ENCODE peak calls at places on chromosomes 11 and 22, in five cellular contexts. Y is naive thymus-derived CD8-positive, alpha-beta T cell; R is GF-D8; K is IMR-90; Q is CD8-positive, alpha-beta memory T cell. C is an unnamed sample.
A peak's percentile ranks its signal among the peaks of the same experiment; 100 is the strongest.

GRCh38 chr22:47199949-47200272 is 437.5 kb downstream of the TBC1D22A start:
- DNase-seq in R (no peak), K (no peak), Q (no peak), Y (no peak), C (no peak)

GRCh38 chr11:101863361-101863760 is 51.4 kb upstream of the CEP126 start:
- DNase-seq in K (peak; percentile 79), Y (no peak), R (no peak), Q (no peak), C (no peak)

GRCh38 chr11:73162196-73162740 is 20.1 kb upstream of the FCHSD2 start:
- DNase-seq in Q (no peak), K (no peak), R (no peak), Y (no peak), C (no peak)

GRCh38 chr11:96388891-96389603 is 665 bp downstream of the CCDC82 start:
- DNase-seq in K (no peak), Y (no peak), Q (no peak), R (no peak), C (no peak)

GRCh38 chr11:47488111-47488510 is 39.2 kb upstream of the RAPSN start:
- DNase-seq in Y (no peak), K (no peak), R (no peak), Q (no peak), C (no peak)

GRCh38 chr11:122343247-122343646 is 227.2 kb upstream of the BLID start:
- DNase-seq in Q (no peak), R (no peak), Y (no peak), K (no peak), C (no peak)

GRCh38 chr22:31102441-31103081 is 4.8 kb downstream of the SELENOM start:
- DNase-seq in Y (no peak), Q (no peak), K (peak; percentile 98), R (no peak), C (no peak)

GRCh38 chr11:14541180-14541579 is 21.0 kb upstream of the PSMA1 start:
- DNase-seq in K (no peak), Y (no peak), Q (no peak), R (no peak), C (no peak)

GRCh38 chr22:31584804-31585160 is 77.2 kb downstream of the PISD start:
- DNase-seq in Y (no peak), Q (no peak), K (no peak), R (no peak), C (no peak)

GRCh38 chr22:32836286-32836859 is 34.9 kb downstream of the TIMP3 start:
- DNase-seq in K (peak; percentile 22), Y (no peak), Q (no peak), R (no peak), C (no peak)

GRCh38 chr11:95231881-95232605 is 1.0 kb upstream of the SESN3 start:
- DNase-seq in Q (peak; percentile 62), K (no peak), R (no peak), Y (peak; percentile 55), C (peak; percentile 65)

GRCh38 chr11:128739589-128739988 is 45.7 kb downstream of the FLI1 start:
- DNase-seq in R (no peak), K (no peak), Q (no peak), Y (no peak), C (no peak)

GRCh38 chr11:65310215-65310614 is 4.5 kb upstream of the CDC42EP2 start:
- DNase-seq in Q (no peak), K (no peak), R (no peak), Y (no peak), C (no peak)

GRCh38 chr11:120391297-120391696 is 55.1 kb downstream of the ARHGEF12 start:
- DNase-seq in R (no peak), Y (no peak), K (no peak), Q (no peak), C (no peak)

GRCh38 chr11:32571039-32571438 is 12.6 kb upstream of the EIF3M start:
- DNase-seq in K (no peak), R (no peak), Q (no peak), Y (no peak), C (no peak)

GRCh38 chr22:41237707-41238569 is 2.8 kb downstream of the CHADL start:
- DNase-seq in K (peak; percentile 13), Q (peak; percentile 69), R (peak; percentile 48), Y (peak; percentile 87), C (peak; percentile 84)

GRCh38 chr11:124915541-124916369 is 3.3 kb upstream of the HEPN1 start:
- DNase-seq in Q (no peak), Y (no peak), R (no peak), K (peak; percentile 80), C (no peak)

GRCh38 chr11:69157822-69158231 is 2.1 kb downstream of the SMIM38 start:
- DNase-seq in R (no peak), K (no peak), Q (no peak), Y (no peak), C (no peak)

GRCh38 chr11:117281159-117281558 is 10.0 kb upstream of the BACE1-AS start:
- DNase-seq in R (no peak), Y (no peak), K (peak; percentile 99), Q (no peak), C (no peak)

GRCh38 chr11:130340671-130341319 is 26.1 kb upstream of the ZBTB44 start:
- DNase-seq in Q (peak; percentile 10), Y (no peak), K (peak; percentile 2), R (no peak), C (peak; percentile 16)

GRCh38 chr11:44623716-44624491 is 58.4 kb downstream of the CD82 start:
- DNase-seq in Y (peak; percentile 13), Q (no peak), K (peak; percentile 43), R (no peak), C (no peak)

GRCh38 chr11:95299078-95299611 is 68.1 kb upstream of the SESN3 start:
- DNase-seq in Q (no peak), Y (no peak), R (no peak), K (no peak), C (no peak)

GRCh38 chr11:8092587-8093424 is 11.8 kb downstream of the TUB start:
- DNase-seq in Q (no peak), Y (no peak), R (no peak), K (peak; percentile 66), C (no peak)

GRCh38 chr22:30742291-30743256 is 47.9 kb downstream of the OSBP2 start:
- DNase-seq in Q (no peak), K (peak; percentile 54), Y (no peak), R (no peak), C (no peak)

GRCh38 chr22:41256254-41256897 is 15.6 kb upstream of the CHADL start:
- DNase-seq in R (no peak), K (peak; percentile 80), Y (no peak), Q (no peak), C (no peak)

GRCh38 chr22:49628351-49629023 is 199.2 kb downstream of the BRD1 start:
- DNase-seq in Y (no peak), R (no peak), K (no peak), Q (no peak), C (no peak)

GRCh38 chr22:45704648-45705047 is 33.0 kb downstream of the ATXN10 start:
- DNase-seq in Y (no peak), Q (no peak), R (no peak), K (no peak), C (no peak)

GRCh38 chr22:38697055-38697980 is 3.4 kb downstream of the JOSD1 start:
- DNase-seq in Q (no peak), R (no peak), K (peak; percentile 58), Y (no peak), C (no peak)

GRCh38 chr11:46534713-46535112 is 59.1 kb downstream of the AMBRA1 start:
- DNase-seq in Q (no peak), R (no peak), Y (no peak), K (no peak), C (no peak)

GRCh38 chr22:17873804-17874203 is 99.5 kb upstream of the BID start:
- DNase-seq in K (no peak), R (no peak), Q (no peak), Y (no peak), C (no peak)

GRCh38 chr22:36442506-36443197 is 38.8 kb downstream of the TXN2 start:
- DNase-seq in Q (no peak), R (no peak), K (no peak), Y (no peak), C (no peak)